ENCODE peak calls at places on chromosome 22, in eight cellular contexts. One of them, this sample, is unnamed.
A peak's percentile ranks its signal among the peaks of the same experiment; 100 is the strongest.

GRCh38 chr22:22397292-22397870 is 111.2 kb downstream of the ZNF280B start:
- DNase-seq in head of caudate nucleus: no peak
- DNase-seq in activated effector memory CD4-positive, alpha-beta T cell treated with anti-CD3 and anti-CD28 coated beads, Interleukin-2, amount 50 U/mL, for 16 hours: no peak
- DNase-seq in heart left ventricle: peak; percentile 56
- DNase-seq in retinal pigment epithelial cell: no peak
- DNase-seq in breast epithelium: peak; percentile 69
- DNase-seq in astrocyte of the spinal cord: peak; percentile 17
- DNase-seq in NCI-H1105 treated with DMSO at 0.1 percent for 48 hours: no peak
- DNase-seq in this sample: peak; percentile 59

GRCh38 chr22:39299829-39300178 is 19.6 kb downstream of the RPL3 start:
- DNase-seq in retinal pigment epithelial cell: no peak
- DNase-seq in breast epithelium: no peak
- DNase-seq in heart left ventricle: peak; percentile 65
- DNase-seq in activated effector memory CD4-positive, alpha-beta T cell treated with anti-CD3 and anti-CD28 coated beads, Interleukin-2, amount 50 U/mL, for 16 hours: no peak
- DNase-seq in head of caudate nucleus: no peak
- DNase-seq in NCI-H1105 treated with DMSO at 0.1 percent for 48 hours: no peak
- DNase-seq in astrocyte of the spinal cord: no peak
- DNase-seq in this sample: peak; percentile 49

GRCh38 chr22:30005213-30005857 is 74.9 kb upstream of the HORMAD2 start:
- DNase-seq in heart left ventricle: no peak
- DNase-seq in head of caudate nucleus: peak; percentile 81
- DNase-seq in breast epithelium: no peak
- DNase-seq in NCI-H1105 treated with DMSO at 0.1 percent for 48 hours: peak; percentile 56
- DNase-seq in retinal pigment epithelial cell: peak; percentile 15
- DNase-seq in astrocyte of the spinal cord: peak; percentile 78
- DNase-seq in activated effector memory CD4-positive, alpha-beta T cell treated with anti-CD3 and anti-CD28 coated beads, Interleukin-2, amount 50 U/mL, for 16 hours: peak; percentile 86
- DNase-seq in this sample: peak; percentile 66

GRCh38 chr22:49152146-49152929 is 675.3 kb downstream of the BRD1 start:
- DNase-seq in activated effector memory CD4-positive, alpha-beta T cell treated with anti-CD3 and anti-CD28 coated beads, Interleukin-2, amount 50 U/mL, for 16 hours: no peak
- DNase-seq in NCI-H1105 treated with DMSO at 0.1 percent for 48 hours: no peak
- DNase-seq in breast epithelium: no peak
- DNase-seq in astrocyte of the spinal cord: no peak
- DNase-seq in head of caudate nucleus: no peak
- DNase-seq in heart left ventricle: no peak
- DNase-seq in retinal pigment epithelial cell: no peak
- DNase-seq in this sample: no peak

GRCh38 chr22:24875862-24876506 is 70.0 kb downstream of the SGSM1 start:
- DNase-seq in NCI-H1105 treated with DMSO at 0.1 percent for 48 hours: no peak
- DNase-seq in astrocyte of the spinal cord: no peak
- DNase-seq in head of caudate nucleus: no peak
- DNase-seq in heart left ventricle: no peak
- DNase-seq in breast epithelium: no peak
- DNase-seq in retinal pigment epithelial cell: no peak
- DNase-seq in activated effector memory CD4-positive, alpha-beta T cell treated with anti-CD3 and anti-CD28 coated beads, Interleukin-2, amount 50 U/mL, for 16 hours: no peak
- DNase-seq in this sample: no peak

GRCh38 chr22:46911341-46911740 is 148.9 kb downstream of the TBC1D22A start:
- DNase-seq in breast epithelium: no peak
- DNase-seq in head of caudate nucleus: no peak
- DNase-seq in astrocyte of the spinal cord: no peak
- DNase-seq in retinal pigment epithelial cell: no peak
- DNase-seq in activated effector memory CD4-positive, alpha-beta T cell treated with anti-CD3 and anti-CD28 coated beads, Interleukin-2, amount 50 U/mL, for 16 hours: no peak
- DNase-seq in NCI-H1105 treated with DMSO at 0.1 percent for 48 hours: no peak
- DNase-seq in heart left ventricle: no peak
- DNase-seq in this sample: no peak

GRCh38 chr22:29382575-29383328 is 5.6 kb downstream of the AP1B1 start:
- DNase-seq in head of caudate nucleus: no peak
- DNase-seq in retinal pigment epithelial cell: no peak
- DNase-seq in astrocyte of the spinal cord: no peak
- DNase-seq in activated effector memory CD4-positive, alpha-beta T cell treated with anti-CD3 and anti-CD28 coated beads, Interleukin-2, amount 50 U/mL, for 16 hours: peak; percentile 10
- DNase-seq in heart left ventricle: no peak
- DNase-seq in breast epithelium: no peak
- DNase-seq in NCI-H1105 treated with DMSO at 0.1 percent for 48 hours: no peak
- DNase-seq in this sample: no peak

GRCh38 chr22:35264986-35265385 is 7.7 kb downstream of the HMGXB4 start:
- DNase-seq in retinal pigment epithelial cell: no peak
- DNase-seq in activated effector memory CD4-positive, alpha-beta T cell treated with anti-CD3 and anti-CD28 coated beads, Interleukin-2, amount 50 U/mL, for 16 hours: no peak
- DNase-seq in astrocyte of the spinal cord: no peak
- DNase-seq in breast epithelium: no peak
- DNase-seq in heart left ventricle: no peak
- DNase-seq in head of caudate nucleus: no peak
- DNase-seq in NCI-H1105 treated with DMSO at 0.1 percent for 48 hours: no peak
- DNase-seq in this sample: no peak

GRCh38 chr22:35894937-35895708 is 133.5 kb downstream of the RBFOX2 start:
- DNase-seq in head of caudate nucleus: no peak
- DNase-seq in activated effector memory CD4-positive, alpha-beta T cell treated with anti-CD3 and anti-CD28 coated beads, Interleukin-2, amount 50 U/mL, for 16 hours: no peak
- DNase-seq in retinal pigment epithelial cell: peak; percentile 75
- DNase-seq in astrocyte of the spinal cord: peak; percentile 61
- DNase-seq in NCI-H1105 treated with DMSO at 0.1 percent for 48 hours: no peak
- DNase-seq in heart left ventricle: peak; percentile 52
- DNase-seq in breast epithelium: no peak
- DNase-seq in this sample: no peak

GRCh38 chr22:35708453-35708852 is 9.2 kb upstream of the APOL5 start:
- DNase-seq in breast epithelium: no peak
- DNase-seq in astrocyte of the spinal cord: peak; percentile 9
- DNase-seq in head of caudate nucleus: no peak
- DNase-seq in retinal pigment epithelial cell: no peak
- DNase-seq in NCI-H1105 treated with DMSO at 0.1 percent for 48 hours: no peak
- DNase-seq in heart left ventricle: no peak
- DNase-seq in activated effector memory CD4-positive, alpha-beta T cell treated with anti-CD3 and anti-CD28 coated beads, Interleukin-2, amount 50 U/mL, for 16 hours: no peak
- DNase-seq in this sample: no peak

GRCh38 chr22:43919106-43919965 is 4.3 kb upstream of the PNPLA3 start:
- DNase-seq in breast epithelium: peak; percentile 73
- DNase-seq in heart left ventricle: no peak
- DNase-seq in activated effector memory CD4-positive, alpha-beta T cell treated with anti-CD3 and anti-CD28 coated beads, Interleukin-2, amount 50 U/mL, for 16 hours: no peak
- DNase-seq in head of caudate nucleus: no peak
- DNase-seq in NCI-H1105 treated with DMSO at 0.1 percent for 48 hours: no peak
- DNase-seq in retinal pigment epithelial cell: no peak
- DNase-seq in astrocyte of the spinal cord: peak; percentile 28
- DNase-seq in this sample: no peak

GRCh38 chr22:43901976-43902643 is 10.3 kb upstream of the PNPLA5 start:
- DNase-seq in retinal pigment epithelial cell: no peak
- DNase-seq in NCI-H1105 treated with DMSO at 0.1 percent for 48 hours: no peak
- DNase-seq in head of caudate nucleus: no peak
- DNase-seq in astrocyte of the spinal cord: peak; percentile 94
- DNase-seq in activated effector memory CD4-positive, alpha-beta T cell treated with anti-CD3 and anti-CD28 coated beads, Interleukin-2, amount 50 U/mL, for 16 hours: no peak
- DNase-seq in heart left ventricle: no peak
- DNase-seq in breast epithelium: no peak
- DNase-seq in this sample: no peak

GRCh38 chr22:25419247-25420113 is 145.0 kb upstream of the GRK3 start:
- DNase-seq in breast epithelium: no peak
- DNase-seq in retinal pigment epithelial cell: no peak
- DNase-seq in astrocyte of the spinal cord: no peak
- DNase-seq in activated effector memory CD4-positive, alpha-beta T cell treated with anti-CD3 and anti-CD28 coated beads, Interleukin-2, amount 50 U/mL, for 16 hours: no peak
- DNase-seq in NCI-H1105 treated with DMSO at 0.1 percent for 48 hours: no peak
- DNase-seq in head of caudate nucleus: no peak
- DNase-seq in heart left ventricle: no peak
- DNase-seq in this sample: no peak

GRCh38 chr22:21682385-21683175 is 16.8 kb downstream of the PPIL2 start:
- DNase-seq in breast epithelium: no peak
- DNase-seq in activated effector memory CD4-positive, alpha-beta T cell treated with anti-CD3 and anti-CD28 coated beads, Interleukin-2, amount 50 U/mL, for 16 hours: no peak
- DNase-seq in NCI-H1105 treated with DMSO at 0.1 percent for 48 hours: no peak
- DNase-seq in retinal pigment epithelial cell: no peak
- DNase-seq in heart left ventricle: no peak
- DNase-seq in head of caudate nucleus: no peak
- DNase-seq in astrocyte of the spinal cord: no peak
- DNase-seq in this sample: no peak

GRCh38 chr22:47012589-47013365 is 250.3 kb downstream of the TBC1D22A start:
- DNase-seq in heart left ventricle: no peak
- DNase-seq in head of caudate nucleus: no peak
- DNase-seq in NCI-H1105 treated with DMSO at 0.1 percent for 48 hours: no peak
- DNase-seq in astrocyte of the spinal cord: peak; percentile 57
- DNase-seq in activated effector memory CD4-positive, alpha-beta T cell treated with anti-CD3 and anti-CD28 coated beads, Interleukin-2, amount 50 U/mL, for 16 hours: no peak
- DNase-seq in retinal pigment epithelial cell: no peak
- DNase-seq in breast epithelium: no peak
- DNase-seq in this sample: no peak

GRCh38 chr22:50271519-50271970 is 1.4 kb upstream of the MAPK11 start:
- DNase-seq in NCI-H1105 treated with DMSO at 0.1 percent for 48 hours: peak; percentile 57
- DNase-seq in retinal pigment epithelial cell: no peak
- DNase-seq in breast epithelium: no peak
- DNase-seq in astrocyte of the spinal cord: peak; percentile 64
- DNase-seq in activated effector memory CD4-positive, alpha-beta T cell treated with anti-CD3 and anti-CD28 coated beads, Interleukin-2, amount 50 U/mL, for 16 hours: peak; percentile 89
- DNase-seq in heart left ventricle: peak; percentile 69
- DNase-seq in head of caudate nucleus: peak; percentile 72
- DNase-seq in this sample: peak; percentile 71

GRCh38 chr22:31537019-31537535 is 40.7 kb downstream of the SFI1 start:
- DNase-seq in activated effector memory CD4-positive, alpha-beta T cell treated with anti-CD3 and anti-CD28 coated beads, Interleukin-2, amount 50 U/mL, for 16 hours: peak; percentile 70
- DNase-seq in breast epithelium: no peak
- DNase-seq in heart left ventricle: no peak
- DNase-seq in head of caudate nucleus: no peak
- DNase-seq in retinal pigment epithelial cell: no peak
- DNase-seq in NCI-H1105 treated with DMSO at 0.1 percent for 48 hours: no peak
- DNase-seq in astrocyte of the spinal cord: no peak
- DNase-seq in this sample: no peak

GRCh38 chr22:24514241-24515024 is 19.3 kb downstream of the UPB1 start:
- DNase-seq in retinal pigment epithelial cell: no peak
- DNase-seq in activated effector memory CD4-positive, alpha-beta T cell treated with anti-CD3 and anti-CD28 coated beads, Interleukin-2, amount 50 U/mL, for 16 hours: no peak
- DNase-seq in astrocyte of the spinal cord: no peak
- DNase-seq in breast epithelium: no peak
- DNase-seq in head of caudate nucleus: no peak
- DNase-seq in heart left ventricle: no peak
- DNase-seq in NCI-H1105 treated with DMSO at 0.1 percent for 48 hours: no peak
- DNase-seq in this sample: no peak

GRCh38 chr22:23862103-23862502 is 4.4 kb downstream of the SLC2A11 start:
- DNase-seq in NCI-H1105 treated with DMSO at 0.1 percent for 48 hours: peak; percentile 38
- DNase-seq in retinal pigment epithelial cell: no peak
- DNase-seq in head of caudate nucleus: no peak
- DNase-seq in breast epithelium: no peak
- DNase-seq in astrocyte of the spinal cord: peak; percentile 39
- DNase-seq in activated effector memory CD4-positive, alpha-beta T cell treated with anti-CD3 and anti-CD28 coated beads, Interleukin-2, amount 50 U/mL, for 16 hours: peak; percentile 70
- DNase-seq in heart left ventricle: no peak
- DNase-seq in this sample: no peak

GRCh38 chr22:36244522-36245391 is 5.4 kb upstream of the APOL2 start:
- DNase-seq in breast epithelium: peak; percentile 30
- DNase-seq in activated effector memory CD4-positive, alpha-beta T cell treated with anti-CD3 and anti-CD28 coated beads, Interleukin-2, amount 50 U/mL, for 16 hours: no peak
- DNase-seq in NCI-H1105 treated with DMSO at 0.1 percent for 48 hours: no peak
- DNase-seq in heart left ventricle: peak; percentile 51
- DNase-seq in retinal pigment epithelial cell: no peak
- DNase-seq in astrocyte of the spinal cord: peak; percentile 46
- DNase-seq in head of caudate nucleus: no peak
- DNase-seq in this sample: peak; percentile 60

GRCh38 chr22:50576070-50576469 is 2.2 kb downstream of the CPT1B start:
- DNase-seq in astrocyte of the spinal cord: peak; percentile 17
- DNase-seq in breast epithelium: no peak
- DNase-seq in retinal pigment epithelial cell: no peak
- DNase-seq in head of caudate nucleus: no peak
- DNase-seq in NCI-H1105 treated with DMSO at 0.1 percent for 48 hours: no peak
- DNase-seq in activated effector memory CD4-positive, alpha-beta T cell treated with anti-CD3 and anti-CD28 coated beads, Interleukin-2, amount 50 U/mL, for 16 hours: no peak
- DNase-seq in heart left ventricle: no peak
- DNase-seq in this sample: no peak

GRCh38 chr22:44092636-44093220 is 68.6 kb downstream of the PARVB start:
- DNase-seq in NCI-H1105 treated with DMSO at 0.1 percent for 48 hours: no peak
- DNase-seq in heart left ventricle: peak; percentile 9
- DNase-seq in astrocyte of the spinal cord: no peak
- DNase-seq in breast epithelium: no peak
- DNase-seq in head of caudate nucleus: no peak
- DNase-seq in activated effector memory CD4-positive, alpha-beta T cell treated with anti-CD3 and anti-CD28 coated beads, Interleukin-2, amount 50 U/mL, for 16 hours: no peak
- DNase-seq in retinal pigment epithelial cell: no peak
- DNase-seq in this sample: no peak

GRCh38 chr22:19943665-19944026 is 2.0 kb upstream of the TXNRD2 start:
- DNase-seq in heart left ventricle: no peak
- DNase-seq in breast epithelium: no peak
- DNase-seq in astrocyte of the spinal cord: peak; percentile 78
- DNase-seq in retinal pigment epithelial cell: no peak
- DNase-seq in head of caudate nucleus: no peak
- DNase-seq in activated effector memory CD4-positive, alpha-beta T cell treated with anti-CD3 and anti-CD28 coated beads, Interleukin-2, amount 50 U/mL, for 16 hours: no peak
- DNase-seq in NCI-H1105 treated with DMSO at 0.1 percent for 48 hours: no peak
- DNase-seq in this sample: no peak

GRCh38 chr22:23279781-23280180 is 99.5 kb downstream of the BCR start:
- DNase-seq in heart left ventricle: no peak
- DNase-seq in NCI-H1105 treated with DMSO at 0.1 percent for 48 hours: no peak
- DNase-seq in activated effector memory CD4-positive, alpha-beta T cell treated with anti-CD3 and anti-CD28 coated beads, Interleukin-2, amount 50 U/mL, for 16 hours: no peak
- DNase-seq in retinal pigment epithelial cell: no peak
- DNase-seq in breast epithelium: no peak
- DNase-seq in head of caudate nucleus: no peak
- DNase-seq in astrocyte of the spinal cord: no peak
- DNase-seq in this sample: no peak

GRCh38 chr22:17471901-17472566 is 91.3 kb upstream of the SLC25A18 start:
- DNase-seq in head of caudate nucleus: no peak
- DNase-seq in activated effector memory CD4-positive, alpha-beta T cell treated with anti-CD3 and anti-CD28 coated beads, Interleukin-2, amount 50 U/mL, for 16 hours: no peak
- DNase-seq in heart left ventricle: peak; percentile 40
- DNase-seq in breast epithelium: no peak
- DNase-seq in NCI-H1105 treated with DMSO at 0.1 percent for 48 hours: no peak
- DNase-seq in astrocyte of the spinal cord: no peak
- DNase-seq in retinal pigment epithelial cell: no peak
- DNase-seq in this sample: peak; percentile 26

GRCh38 chr22:39439170-39439569 is 17.6 kb upstream of the MGAT3 start:
- DNase-seq in retinal pigment epithelial cell: no peak
- DNase-seq in astrocyte of the spinal cord: peak; percentile 47
- DNase-seq in NCI-H1105 treated with DMSO at 0.1 percent for 48 hours: no peak
- DNase-seq in activated effector memory CD4-positive, alpha-beta T cell treated with anti-CD3 and anti-CD28 coated beads, Interleukin-2, amount 50 U/mL, for 16 hours: no peak
- DNase-seq in breast epithelium: no peak
- DNase-seq in head of caudate nucleus: no peak
- DNase-seq in heart left ventricle: no peak
- DNase-seq in this sample: no peak

GRCh38 chr22:32600184-32600583 is 125.6 kb downstream of the FBXO7 start:
- DNase-seq in breast epithelium: no peak
- DNase-seq in head of caudate nucleus: no peak
- DNase-seq in astrocyte of the spinal cord: no peak
- DNase-seq in retinal pigment epithelial cell: no peak
- DNase-seq in NCI-H1105 treated with DMSO at 0.1 percent for 48 hours: no peak
- DNase-seq in activated effector memory CD4-positive, alpha-beta T cell treated with anti-CD3 and anti-CD28 coated beads, Interleukin-2, amount 50 U/mL, for 16 hours: no peak
- DNase-seq in heart left ventricle: no peak
- DNase-seq in this sample: no peak

GRCh38 chr22:37546436-37547248 is 13.6 kb upstream of the CDC42EP1 start:
- DNase-seq in heart left ventricle: peak; percentile 83
- DNase-seq in activated effector memory CD4-positive, alpha-beta T cell treated with anti-CD3 and anti-CD28 coated beads, Interleukin-2, amount 50 U/mL, for 16 hours: no peak
- DNase-seq in head of caudate nucleus: peak; percentile 62
- DNase-seq in breast epithelium: no peak
- DNase-seq in astrocyte of the spinal cord: peak; percentile 87
- DNase-seq in NCI-H1105 treated with DMSO at 0.1 percent for 48 hours: no peak
- DNase-seq in retinal pigment epithelial cell: no peak
- DNase-seq in this sample: peak; percentile 78

This sample was measured in left ventricle myocardium inferior.